ENCODE peak calls at places on chromosome 17, in six cellular contexts. One of them, this sample, is unnamed.

GRCh38 chr17:8365143-8365542 is 11.4 kb downstream of the KRABD2 start:
- DNase-seq in memory B cell: no peak
- DNase-seq in ELF-1: no peak
- DNase-seq in activated naive CD4-positive, alpha-beta T cell treated with Interleukin-2 at 50 U/mL for 16 hours: no peak
- DNase-seq in head of caudate nucleus: no peak
- DNase-seq in nucleus accumbens: no peak
- DNase-seq in this sample: no peak

GRCh38 chr17:81484195-81484979 is 28.2 kb downstream of the ACTG1 start:
- DNase-seq in head of caudate nucleus: peak
- DNase-seq in ELF-1: peak
- DNase-seq in memory B cell: peak
- DNase-seq in activated naive CD4-positive, alpha-beta T cell treated with Interleukin-2 at 50 U/mL for 16 hours: peak
- DNase-seq in nucleus accumbens: peak
- DNase-seq in this sample: peak

GRCh38 chr17:28549274-28550132 is 2.9 kb downstream of the UNC119 start:
- DNase-seq in ELF-1: no peak
- DNase-seq in memory B cell: peak
- DNase-seq in activated naive CD4-positive, alpha-beta T cell treated with Interleukin-2 at 50 U/mL for 16 hours: peak
- DNase-seq in nucleus accumbens: no peak
- DNase-seq in head of caudate nucleus: no peak
- DNase-seq in this sample: no peak

GRCh38 chr17:58329035-58329807 is 626 bp upstream of the TSPOAP1 start:
- DNase-seq in activated naive CD4-positive, alpha-beta T cell treated with Interleukin-2 at 50 U/mL for 16 hours: peak
- DNase-seq in memory B cell: peak
- DNase-seq in head of caudate nucleus: no peak
- DNase-seq in ELF-1: no peak
- DNase-seq in nucleus accumbens: peak
- DNase-seq in this sample: no peak

GRCh38 chr17:68288804-68289203 is 2.1 kb downstream of the SLC16A6 start:
- DNase-seq in ELF-1: no peak
- DNase-seq in nucleus accumbens: no peak
- DNase-seq in memory B cell: peak
- DNase-seq in activated naive CD4-positive, alpha-beta T cell treated with Interleukin-2 at 50 U/mL for 16 hours: peak
- DNase-seq in head of caudate nucleus: no peak
- DNase-seq in this sample: no peak

GRCh38 chr17:81258292-81258691 is 19.2 kb downstream of the NDUFAF8 start:
- DNase-seq in ELF-1: peak
- DNase-seq in activated naive CD4-positive, alpha-beta T cell treated with Interleukin-2 at 50 U/mL for 16 hours: no peak
- DNase-seq in memory B cell: no peak
- DNase-seq in head of caudate nucleus: no peak
- DNase-seq in nucleus accumbens: no peak
- DNase-seq in this sample: no peak

GRCh38 chr17:45320931-45321461 is 4.2 kb upstream of the MAP3K14 start:
- DNase-seq in head of caudate nucleus: no peak
- DNase-seq in activated naive CD4-positive, alpha-beta T cell treated with Interleukin-2 at 50 U/mL for 16 hours: no peak
- DNase-seq in memory B cell: no peak
- DNase-seq in ELF-1: peak
- DNase-seq in nucleus accumbens: no peak
- DNase-seq in this sample: peak

GRCh38 chr17:40071720-40072480 is 9.1 kb downstream of the THRA start:
- DNase-seq in nucleus accumbens: peak
- DNase-seq in ELF-1: no peak
- DNase-seq in head of caudate nucleus: peak
- DNase-seq in memory B cell: no peak
- DNase-seq in activated naive CD4-positive, alpha-beta T cell treated with Interleukin-2 at 50 U/mL for 16 hours: no peak
- DNase-seq in this sample: no peak

GRCh38 chr17:67435122-67435521 is 58.0 kb downstream of the PITPNC1 start:
- DNase-seq in nucleus accumbens: no peak
- DNase-seq in memory B cell: no peak
- DNase-seq in activated naive CD4-positive, alpha-beta T cell treated with Interleukin-2 at 50 U/mL for 16 hours: peak
- DNase-seq in head of caudate nucleus: no peak
- DNase-seq in ELF-1: no peak
- DNase-seq in this sample: no peak

GRCh38 chr17:39240631-39241030 is 14.9 kb upstream of the STAC2 start:
- DNase-seq in memory B cell: no peak
- DNase-seq in ELF-1: no peak
- DNase-seq in nucleus accumbens: no peak
- DNase-seq in activated naive CD4-positive, alpha-beta T cell treated with Interleukin-2 at 50 U/mL for 16 hours: no peak
- DNase-seq in head of caudate nucleus: no peak
- DNase-seq in this sample: no peak

GRCh38 chr17:80113033-80113484 is 11.7 kb downstream of the GAA start:
- DNase-seq in head of caudate nucleus: no peak
- DNase-seq in memory B cell: no peak
- DNase-seq in nucleus accumbens: no peak
- DNase-seq in activated naive CD4-positive, alpha-beta T cell treated with Interleukin-2 at 50 U/mL for 16 hours: no peak
- DNase-seq in ELF-1: peak
- DNase-seq in this sample: no peak

GRCh38 chr17:76716146-76716833 is 5.5 kb upstream of the MXRA7 start:
- DNase-seq in activated naive CD4-positive, alpha-beta T cell treated with Interleukin-2 at 50 U/mL for 16 hours: peak
- DNase-seq in head of caudate nucleus: no peak
- DNase-seq in memory B cell: no peak
- DNase-seq in nucleus accumbens: no peak
- DNase-seq in ELF-1: no peak
- DNase-seq in this sample: no peak

GRCh38 chr17:77306790-77307478 is 166.2 kb downstream of the SEC14L1 start:
- DNase-seq in activated naive CD4-positive, alpha-beta T cell treated with Interleukin-2 at 50 U/mL for 16 hours: no peak
- DNase-seq in head of caudate nucleus: no peak
- DNase-seq in memory B cell: no peak
- DNase-seq in nucleus accumbens: no peak
- DNase-seq in ELF-1: peak
- DNase-seq in this sample: no peak

GRCh38 chr17:67711916-67712315 is 5.8 kb upstream of the NOL11 start:
- DNase-seq in activated naive CD4-positive, alpha-beta T cell treated with Interleukin-2 at 50 U/mL for 16 hours: no peak
- DNase-seq in ELF-1: no peak
- DNase-seq in nucleus accumbens: no peak
- DNase-seq in memory B cell: no peak
- DNase-seq in head of caudate nucleus: no peak
- DNase-seq in this sample: no peak

GRCh38 chr17:69639096-69639495 is 224.6 kb downstream of the MAP2K6 start:
- DNase-seq in memory B cell: no peak
- DNase-seq in ELF-1: no peak
- DNase-seq in activated naive CD4-positive, alpha-beta T cell treated with Interleukin-2 at 50 U/mL for 16 hours: no peak
- DNase-seq in nucleus accumbens: no peak
- DNase-seq in head of caudate nucleus: no peak
- DNase-seq in this sample: no peak

GRCh38 chr17:7969434-7969833 is 33.0 kb upstream of the GUCY2D start:
- DNase-seq in head of caudate nucleus: no peak
- DNase-seq in ELF-1: no peak
- DNase-seq in nucleus accumbens: no peak
- DNase-seq in memory B cell: no peak
- DNase-seq in activated naive CD4-positive, alpha-beta T cell treated with Interleukin-2 at 50 U/mL for 16 hours: no peak
- DNase-seq in this sample: no peak